ENCODE peak calls at places on chromosomes 4 and X, in ten cellular contexts. One of them, this sample, is unnamed.

GRCh38 chrX:55754861-55755294 is 37.3 kb downstream of the RRAGB start:
- DNase-seq in tibial artery: no peak
- DNase-seq in T-cell: no peak
- DNase-seq in fibroblast of the aortic adventitia: no peak
- DNase-seq in mucosa of descending colon: no peak
- DNase-seq in neural crest cell: no peak
- DNase-seq in upper lobe of right lung: no peak
- DNase-seq in GDM1: no peak
- DNase-seq in SK-N-SH: no peak
- DNase-seq in KBM-7: no peak
- DNase-seq in this sample: no peak

GRCh38 chr4:13522282-13523104 is 21.8 kb downstream of the NKX3-2 start:
- DNase-seq in tibial artery: no peak
- DNase-seq in T-cell: no peak
- DNase-seq in fibroblast of the aortic adventitia: no peak
- DNase-seq in mucosa of descending colon: no peak
- DNase-seq in neural crest cell: no peak
- DNase-seq in upper lobe of right lung: peak; percentile 57
- DNase-seq in GDM1: no peak
- DNase-seq in SK-N-SH: peak; percentile 39
- DNase-seq in KBM-7: no peak
- DNase-seq in this sample: no peak

GRCh38 chrX:115702982-115703381 is 142.0 kb downstream of the PLS3 start:
- DNase-seq in tibial artery: no peak
- DNase-seq in T-cell: no peak
- DNase-seq in fibroblast of the aortic adventitia: no peak
- DNase-seq in mucosa of descending colon: no peak
- DNase-seq in neural crest cell: no peak
- DNase-seq in upper lobe of right lung: no peak
- DNase-seq in GDM1: no peak
- DNase-seq in SK-N-SH: no peak
- DNase-seq in KBM-7: no peak
- DNase-seq in this sample: no peak

GRCh38 chr4:139988863-139989765 is 164.9 kb downstream of the MAML3 start:
- DNase-seq in tibial artery: peak; percentile 56
- DNase-seq in T-cell: no peak
- DNase-seq in fibroblast of the aortic adventitia: peak; percentile 87
- DNase-seq in mucosa of descending colon: no peak
- DNase-seq in neural crest cell: no peak
- DNase-seq in upper lobe of right lung: no peak
- DNase-seq in GDM1: peak; percentile 35
- DNase-seq in SK-N-SH: no peak
- DNase-seq in KBM-7: no peak
- DNase-seq in this sample: no peak

GRCh38 chr4:81963506-81964020 is 410.2 kb downstream of the HNRNPD start:
- DNase-seq in tibial artery: no peak
- DNase-seq in T-cell: no peak
- DNase-seq in fibroblast of the aortic adventitia: no peak
- DNase-seq in mucosa of descending colon: no peak
- DNase-seq in neural crest cell: no peak
- DNase-seq in upper lobe of right lung: no peak
- DNase-seq in GDM1: no peak
- DNase-seq in SK-N-SH: no peak
- DNase-seq in KBM-7: no peak
- DNase-seq in this sample: no peak

GRCh38 chr4:54102747-54103146 is 2.8 kb downstream of the GSX2 start:
- DNase-seq in tibial artery: no peak
- DNase-seq in T-cell: no peak
- DNase-seq in fibroblast of the aortic adventitia: no peak
- DNase-seq in mucosa of descending colon: no peak
- DNase-seq in neural crest cell: no peak
- DNase-seq in upper lobe of right lung: no peak
- DNase-seq in GDM1: no peak
- DNase-seq in SK-N-SH: no peak
- DNase-seq in KBM-7: peak; percentile 38
- DNase-seq in this sample: no peak

GRCh38 chr4:7334521-7335275 is 100.0 kb downstream of the PSAPL1 start:
- DNase-seq in tibial artery: no peak
- DNase-seq in T-cell: no peak
- DNase-seq in fibroblast of the aortic adventitia: no peak
- DNase-seq in mucosa of descending colon: no peak
- DNase-seq in neural crest cell: no peak
- DNase-seq in upper lobe of right lung: peak; percentile 48
- DNase-seq in GDM1: no peak
- DNase-seq in SK-N-SH: no peak
- DNase-seq in KBM-7: no peak
- DNase-seq in this sample: no peak

GRCh38 chrX:52867610-52868348 is at the start of gene XAGE3:
- DNase-seq in tibial artery: no peak
- DNase-seq in T-cell: no peak
- DNase-seq in fibroblast of the aortic adventitia: no peak
- DNase-seq in mucosa of descending colon: no peak
- DNase-seq in neural crest cell: no peak
- DNase-seq in upper lobe of right lung: no peak
- DNase-seq in GDM1: no peak
- DNase-seq in SK-N-SH: no peak
- DNase-seq in KBM-7: no peak
- DNase-seq in this sample: no peak

GRCh38 chrX:72107841-72108590 is 23.7 kb downstream of the RTL5 start:
- DNase-seq in tibial artery: no peak
- DNase-seq in T-cell: no peak
- DNase-seq in fibroblast of the aortic adventitia: no peak
- DNase-seq in mucosa of descending colon: no peak
- DNase-seq in neural crest cell: no peak
- DNase-seq in upper lobe of right lung: no peak
- DNase-seq in GDM1: no peak
- DNase-seq in SK-N-SH: no peak
- DNase-seq in KBM-7: no peak
- DNase-seq in this sample: no peak

GRCh38 chr4:75672461-75673026 is 667 bp downstream of the G3BP2 start:
- DNase-seq in tibial artery: peak; percentile 60
- DNase-seq in T-cell: peak; percentile 75
- DNase-seq in fibroblast of the aortic adventitia: peak; percentile 36
- DNase-seq in mucosa of descending colon: peak; percentile 86
- DNase-seq in neural crest cell: peak; percentile 41
- DNase-seq in upper lobe of right lung: peak; percentile 88
- DNase-seq in GDM1: peak; percentile 52
- DNase-seq in SK-N-SH: peak; percentile 66
- DNase-seq in KBM-7: peak; percentile 71
- DNase-seq in this sample: peak; percentile 34

GRCh38 chr4:15106417-15106816 is 104.1 kb downstream of the CPEB2 start:
- DNase-seq in tibial artery: no peak
- DNase-seq in T-cell: no peak
- DNase-seq in fibroblast of the aortic adventitia: no peak
- DNase-seq in mucosa of descending colon: peak; percentile 10
- DNase-seq in neural crest cell: no peak
- DNase-seq in upper lobe of right lung: no peak
- DNase-seq in GDM1: no peak
- DNase-seq in SK-N-SH: no peak
- DNase-seq in KBM-7: no peak
- DNase-seq in this sample: no peak

GRCh38 chrX:153592966-153593688 is 5.8 kb downstream of the CCNQ start:
- DNase-seq in tibial artery: no peak
- DNase-seq in T-cell: no peak
- DNase-seq in fibroblast of the aortic adventitia: no peak
- DNase-seq in mucosa of descending colon: no peak
- DNase-seq in neural crest cell: no peak
- DNase-seq in upper lobe of right lung: no peak
- DNase-seq in GDM1: no peak
- DNase-seq in SK-N-SH: peak; percentile 83
- DNase-seq in KBM-7: no peak
- DNase-seq in this sample: no peak

This sample was measured in NCI-H345.